ENCODE peak calls at places on chromosomes 2 and 18, in nine cellular contexts. One of them, this sample, is unnamed.

GRCh38 chr18:11245889-11246288 is 96.5 kb upstream of the PIEZO2 start:
- DNase-seq in uterus: no peak
- DNase-seq in transverse colon: no peak
- DNase-seq in IMR-90: no peak
- DNase-seq in CD4-positive, CD25-positive, alpha-beta regulatory T cell: no peak
- DNase-seq in GM23248: peak; percentile 64
- DNase-seq in pancreas: no peak
- DNase-seq in HCT116: no peak
- DNase-seq in mammary epithelial cell: no peak
- DNase-seq in this sample: no peak

GRCh38 chr2:98601532-98602132 is 6.7 kb downstream of the COA5 start:
- DNase-seq in uterus: no peak
- DNase-seq in transverse colon: no peak
- DNase-seq in IMR-90: peak; percentile 47
- DNase-seq in CD4-positive, CD25-positive, alpha-beta regulatory T cell: no peak
- DNase-seq in GM23248: peak; percentile 56
- DNase-seq in pancreas: no peak
- DNase-seq in HCT116: peak; percentile 23
- DNase-seq in mammary epithelial cell: peak; percentile 33
- DNase-seq in this sample: no peak

GRCh38 chr2:134361648-134362047 is 107.8 kb downstream of the MGAT5 start:
- DNase-seq in uterus: no peak
- DNase-seq in transverse colon: no peak
- DNase-seq in IMR-90: no peak
- DNase-seq in CD4-positive, CD25-positive, alpha-beta regulatory T cell: no peak
- DNase-seq in GM23248: no peak
- DNase-seq in pancreas: no peak
- DNase-seq in HCT116: no peak
- DNase-seq in mammary epithelial cell: no peak
- DNase-seq in this sample: no peak

GRCh38 chr2:3135676-3136075 is 241.9 kb downstream of the EIPR1 start:
- DNase-seq in uterus: no peak
- DNase-seq in transverse colon: no peak
- DNase-seq in IMR-90: no peak
- DNase-seq in CD4-positive, CD25-positive, alpha-beta regulatory T cell: no peak
- DNase-seq in GM23248: no peak
- DNase-seq in pancreas: no peak
- DNase-seq in HCT116: no peak
- DNase-seq in mammary epithelial cell: no peak
- DNase-seq in this sample: no peak

GRCh38 chr2:230942920-230943896 is 18.2 kb upstream of the GPR55 start:
- DNase-seq in uterus: no peak
- DNase-seq in transverse colon: peak; percentile 38
- DNase-seq in IMR-90: no peak
- DNase-seq in CD4-positive, CD25-positive, alpha-beta regulatory T cell: no peak
- DNase-seq in GM23248: peak; percentile 27
- DNase-seq in pancreas: no peak
- DNase-seq in HCT116: no peak
- DNase-seq in mammary epithelial cell: no peak
- DNase-seq in this sample: no peak

GRCh38 chr2:73970850-73971471 is 13.7 kb upstream of the TET3 start:
- DNase-seq in uterus: peak; percentile 37
- DNase-seq in transverse colon: peak; percentile 82
- DNase-seq in IMR-90: no peak
- DNase-seq in CD4-positive, CD25-positive, alpha-beta regulatory T cell: peak; percentile 66
- DNase-seq in GM23248: no peak
- DNase-seq in pancreas: peak; percentile 80
- DNase-seq in HCT116: no peak
- DNase-seq in mammary epithelial cell: no peak
- DNase-seq in this sample: no peak

GRCh38 chr2:165793779-165794519 is at the start of gene GALNT3:
- DNase-seq in uterus: peak; percentile 14
- DNase-seq in transverse colon: peak; percentile 94
- DNase-seq in IMR-90: no peak
- DNase-seq in CD4-positive, CD25-positive, alpha-beta regulatory T cell: peak; percentile 35
- DNase-seq in GM23248: peak; percentile 40
- DNase-seq in pancreas: peak; percentile 97
- DNase-seq in HCT116: peak; percentile 64
- DNase-seq in mammary epithelial cell: peak; percentile 93
- DNase-seq in this sample: no peak

GRCh38 chr18:68215931-68216330 is 499.0 kb downstream of the TMX3 start:
- DNase-seq in uterus: no peak
- DNase-seq in transverse colon: no peak
- DNase-seq in IMR-90: peak; percentile 45
- DNase-seq in CD4-positive, CD25-positive, alpha-beta regulatory T cell: no peak
- DNase-seq in GM23248: peak; percentile 89
- DNase-seq in pancreas: no peak
- DNase-seq in HCT116: no peak
- DNase-seq in mammary epithelial cell: peak; percentile 43
- DNase-seq in this sample: no peak

GRCh38 chr2:70087703-70088507 is 628 bp downstream of the PCBP1 start:
- DNase-seq in uterus: peak; percentile 42
- DNase-seq in transverse colon: peak; percentile 62
- DNase-seq in IMR-90: peak; percentile 58
- DNase-seq in CD4-positive, CD25-positive, alpha-beta regulatory T cell: peak; percentile 41
- DNase-seq in GM23248: peak; percentile 83
- DNase-seq in pancreas: peak; percentile 66
- DNase-seq in HCT116: no peak
- DNase-seq in mammary epithelial cell: peak; percentile 65
- DNase-seq in this sample: peak; percentile 35

GRCh38 chr2:75432761-75433361 is 127.9 kb downstream of the EVA1A start:
- DNase-seq in uterus: no peak
- DNase-seq in transverse colon: no peak
- DNase-seq in IMR-90: peak; percentile 5
- DNase-seq in CD4-positive, CD25-positive, alpha-beta regulatory T cell: no peak
- DNase-seq in GM23248: peak; percentile 58
- DNase-seq in pancreas: no peak
- DNase-seq in HCT116: no peak
- DNase-seq in mammary epithelial cell: no peak
- DNase-seq in this sample: no peak

GRCh38 chr2:86764661-86765307 is 25.9 kb downstream of the CD8A start:
- DNase-seq in uterus: no peak
- DNase-seq in transverse colon: no peak
- DNase-seq in IMR-90: peak; percentile 49
- DNase-seq in CD4-positive, CD25-positive, alpha-beta regulatory T cell: peak; percentile 34
- DNase-seq in GM23248: peak; percentile 58
- DNase-seq in pancreas: no peak
- DNase-seq in HCT116: peak; percentile 37
- DNase-seq in mammary epithelial cell: peak; percentile 35
- DNase-seq in this sample: peak; percentile 4

GRCh38 chr18:57533399-57533884 is 53.1 kb downstream of the FECH start:
- DNase-seq in uterus: no peak
- DNase-seq in transverse colon: no peak
- DNase-seq in IMR-90: peak; percentile 3
- DNase-seq in CD4-positive, CD25-positive, alpha-beta regulatory T cell: no peak
- DNase-seq in GM23248: no peak
- DNase-seq in pancreas: no peak
- DNase-seq in HCT116: no peak
- DNase-seq in mammary epithelial cell: no peak
- DNase-seq in this sample: no peak

GRCh38 chr18:55502346-55502710 is 85.7 kb downstream of the TCF4 start:
- DNase-seq in uterus: no peak
- DNase-seq in transverse colon: no peak
- DNase-seq in IMR-90: no peak
- DNase-seq in CD4-positive, CD25-positive, alpha-beta regulatory T cell: no peak
- DNase-seq in GM23248: peak; percentile 51
- DNase-seq in pancreas: no peak
- DNase-seq in HCT116: no peak
- DNase-seq in mammary epithelial cell: no peak
- DNase-seq in this sample: no peak

GRCh38 chr2:148132400-148132799 is 111.5 kb downstream of the MBD5 start:
- DNase-seq in uterus: no peak
- DNase-seq in transverse colon: no peak
- DNase-seq in IMR-90: peak; percentile 78
- DNase-seq in CD4-positive, CD25-positive, alpha-beta regulatory T cell: no peak
- DNase-seq in GM23248: peak; percentile 80
- DNase-seq in pancreas: no peak
- DNase-seq in HCT116: no peak
- DNase-seq in mammary epithelial cell: peak; percentile 65
- DNase-seq in this sample: no peak

GRCh38 chr2:142131016-142131714 is at the start of gene LRP1B:
- DNase-seq in uterus: peak; percentile 10
- DNase-seq in transverse colon: no peak
- DNase-seq in IMR-90: peak; percentile 7
- DNase-seq in CD4-positive, CD25-positive, alpha-beta regulatory T cell: no peak
- DNase-seq in GM23248: peak; percentile 46
- DNase-seq in pancreas: no peak
- DNase-seq in HCT116: no peak
- DNase-seq in mammary epithelial cell: peak; percentile 35
- DNase-seq in this sample: no peak

GRCh38 chr18:62073882-62074281 is 113.0 kb downstream of the PIGN start:
- DNase-seq in uterus: no peak
- DNase-seq in transverse colon: no peak
- DNase-seq in IMR-90: no peak
- DNase-seq in CD4-positive, CD25-positive, alpha-beta regulatory T cell: no peak
- DNase-seq in GM23248: no peak
- DNase-seq in pancreas: no peak
- DNase-seq in HCT116: no peak
- DNase-seq in mammary epithelial cell: no peak
- DNase-seq in this sample: no peak

GRCh38 chr2:444937-445884 is 157.3 kb upstream of the ALKAL2 start:
- DNase-seq in uterus: no peak
- DNase-seq in transverse colon: no peak
- DNase-seq in IMR-90: no peak
- DNase-seq in CD4-positive, CD25-positive, alpha-beta regulatory T cell: peak; percentile 19
- DNase-seq in GM23248: no peak
- DNase-seq in pancreas: no peak
- DNase-seq in HCT116: no peak
- DNase-seq in mammary epithelial cell: no peak
- DNase-seq in this sample: no peak
- H3K9me3 ChIP-seq in uterus: no peaks in the 10 kb centered on the region
- H3K9me3 ChIP-seq in transverse colon: no peaks in the 10 kb centered on the region
- H3K9me3 ChIP-seq in IMR-90: peaks cover 52% of the 10 kb centered on the region
- H3K9me3 ChIP-seq in CD4-positive, CD25-positive, alpha-beta regulatory T cell: no peaks in the 10 kb centered on the region
- H3K9me3 ChIP-seq in GM23248: no peaks in the 10 kb centered on the region
- H3K9me3 ChIP-seq in pancreas: no peaks in the 10 kb centered on the region
- H3K9me3 ChIP-seq in HCT116: no peaks in the 10 kb centered on the region
- H3K9me3 ChIP-seq in mammary epithelial cell: peaks cover 31% of the 10 kb centered on the region
- H3K9me3 ChIP-seq in this sample: peaks cover 2% of the 10 kb centered on the region

GRCh38 chr2:190170673-190171072 is 108.1 kb upstream of the MSTN start:
- DNase-seq in uterus: no peak
- DNase-seq in transverse colon: no peak
- DNase-seq in IMR-90: no peak
- DNase-seq in CD4-positive, CD25-positive, alpha-beta regulatory T cell: no peak
- DNase-seq in GM23248: no peak
- DNase-seq in pancreas: no peak
- DNase-seq in HCT116: no peak
- DNase-seq in mammary epithelial cell: no peak
- DNase-seq in this sample: no peak
- H3K4me3 ChIP-seq in uterus: no peak overlapping the region
- H3K4me3 ChIP-seq in transverse colon: no peak overlapping the region
- H3K4me3 ChIP-seq in IMR-90: no peak overlapping the region
- H3K4me3 ChIP-seq in CD4-positive, CD25-positive, alpha-beta regulatory T cell: no peak overlapping the region
- H3K4me3 ChIP-seq in GM23248: no peak overlapping the region
- H3K4me3 ChIP-seq in pancreas: no peak overlapping the region
- H3K4me3 ChIP-seq in HCT116: no peak overlapping the region
- H3K4me3 ChIP-seq in mammary epithelial cell: no peak overlapping the region
- H3K4me3 ChIP-seq in this sample: no peak overlapping the region

GRCh38 chr2:47265158-47265557 is 110.0 kb upstream of the STPG4 start:
- DNase-seq in uterus: no peak
- DNase-seq in transverse colon: no peak
- DNase-seq in IMR-90: no peak
- DNase-seq in CD4-positive, CD25-positive, alpha-beta regulatory T cell: no peak
- DNase-seq in GM23248: no peak
- DNase-seq in pancreas: no peak
- DNase-seq in HCT116: no peak
- DNase-seq in mammary epithelial cell: no peak
- DNase-seq in this sample: no peak

GRCh38 chr2:47264183-47264582 is 109.1 kb upstream of the STPG4 start:
- DNase-seq in uterus: no peak
- DNase-seq in transverse colon: no peak
- DNase-seq in IMR-90: no peak
- DNase-seq in CD4-positive, CD25-positive, alpha-beta regulatory T cell: no peak
- DNase-seq in GM23248: no peak
- DNase-seq in pancreas: no peak
- DNase-seq in HCT116: no peak
- DNase-seq in mammary epithelial cell: no peak
- DNase-seq in this sample: no peak

GRCh38 chr2:47264686-47265085 is 109.6 kb upstream of the STPG4 start:
- DNase-seq in uterus: no peak
- DNase-seq in transverse colon: no peak
- DNase-seq in IMR-90: no peak
- DNase-seq in CD4-positive, CD25-positive, alpha-beta regulatory T cell: no peak
- DNase-seq in GM23248: no peak
- DNase-seq in pancreas: no peak
- DNase-seq in HCT116: no peak
- DNase-seq in mammary epithelial cell: no peak
- DNase-seq in this sample: no peak

GRCh38 chr2:47266939-47267338 is 111.8 kb upstream of the STPG4 start:
- DNase-seq in uterus: no peak
- DNase-seq in transverse colon: no peak
- DNase-seq in IMR-90: no peak
- DNase-seq in CD4-positive, CD25-positive, alpha-beta regulatory T cell: no peak
- DNase-seq in GM23248: no peak
- DNase-seq in pancreas: no peak
- DNase-seq in HCT116: no peak
- DNase-seq in mammary epithelial cell: no peak
- DNase-seq in this sample: no peak

DNA sequence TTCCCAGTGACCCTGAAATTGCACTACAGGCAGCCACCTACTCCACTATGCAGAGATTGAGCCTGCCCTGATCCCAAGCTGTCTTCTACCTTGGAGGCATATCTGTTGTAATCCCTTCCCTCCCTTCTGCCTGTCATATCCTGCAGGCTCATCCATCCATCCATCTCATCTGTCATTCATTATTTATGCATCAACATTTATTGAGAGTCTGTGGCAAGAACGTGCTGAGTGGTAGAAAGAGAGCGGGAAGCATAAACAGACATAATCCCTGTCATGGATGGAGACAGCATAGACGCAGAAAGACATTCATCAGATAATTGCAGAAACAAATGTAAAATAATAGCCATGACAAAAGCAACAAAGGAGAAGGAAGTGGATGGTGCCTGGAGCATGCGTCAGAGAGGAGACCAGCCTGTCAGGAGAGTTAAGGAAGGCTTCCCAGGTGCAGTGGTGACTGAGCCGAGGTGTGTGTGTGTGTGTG is 110.7 kb upstream of the STPG4 start:
- DNase-seq in uterus: no peak
- DNase-seq in transverse colon: no peak
- DNase-seq in IMR-90: no peak
- DNase-seq in CD4-positive, CD25-positive, alpha-beta regulatory T cell: no peak
- DNase-seq in GM23248: no peak
- DNase-seq in pancreas: no peak
- DNase-seq in HCT116: no peak
- DNase-seq in mammary epithelial cell: no peak
- DNase-seq in this sample: no peak
- H3K4me1 ChIP-seq in uterus: no peaks in the 10 kb centered on the region
- H3K4me1 ChIP-seq in transverse colon: peaks cover 29% of the 10 kb centered on the region
- H3K4me1 ChIP-seq in IMR-90: peaks cover 4% of the 10 kb centered on the region
- H3K4me1 ChIP-seq in CD4-positive, CD25-positive, alpha-beta regulatory T cell: no peaks in the 10 kb centered on the region
- H3K4me1 ChIP-seq in GM23248: peaks cover 11% of the 10 kb centered on the region
- H3K4me1 ChIP-seq in pancreas: no peaks in the 10 kb centered on the region
- H3K4me1 ChIP-seq in HCT116: peaks cover 14% of the 10 kb centered on the region
- H3K4me1 ChIP-seq in mammary epithelial cell: peaks cover 15% of the 10 kb centered on the region
- H3K4me1 ChIP-seq in this sample: peaks cover 11% of the 10 kb centered on the region

DNA sequence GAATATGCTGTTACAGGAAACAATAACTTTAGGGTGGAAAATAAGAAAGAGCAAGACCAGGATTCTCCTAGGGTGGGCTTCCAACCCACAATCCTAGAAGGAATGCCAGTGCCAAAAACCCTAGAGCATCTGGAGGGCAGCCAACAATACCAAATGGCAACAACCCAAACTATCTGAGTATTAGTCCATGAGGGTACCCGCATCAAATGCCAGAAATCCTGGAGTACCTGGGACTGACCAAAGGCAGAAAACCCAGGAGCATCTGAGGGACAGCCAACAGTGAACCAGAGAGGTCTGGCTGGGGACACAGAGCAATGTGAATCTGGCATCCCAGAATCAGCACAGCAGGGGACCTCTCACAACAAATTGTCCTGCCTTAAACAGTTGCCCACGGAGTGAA is 126.3 kb downstream of the SCG2 start:
- DNase-seq in uterus: no peak
- DNase-seq in transverse colon: no peak
- DNase-seq in IMR-90: no peak
- DNase-seq in CD4-positive, CD25-positive, alpha-beta regulatory T cell: no peak
- DNase-seq in GM23248: no peak
- DNase-seq in pancreas: no peak
- DNase-seq in HCT116: no peak
- DNase-seq in mammary epithelial cell: no peak
- DNase-seq in this sample: no peak
- H3K9me3 ChIP-seq in uterus: no peaks in the 10 kb centered on the region
- H3K9me3 ChIP-seq in transverse colon: no peaks in the 10 kb centered on the region
- H3K9me3 ChIP-seq in IMR-90: no peaks in the 10 kb centered on the region
- H3K9me3 ChIP-seq in CD4-positive, CD25-positive, alpha-beta regulatory T cell: no peaks in the 10 kb centered on the region
- H3K9me3 ChIP-seq in GM23248: no peaks in the 10 kb centered on the region
- H3K9me3 ChIP-seq in pancreas: no peaks in the 10 kb centered on the region
- H3K9me3 ChIP-seq in HCT116: no peaks in the 10 kb centered on the region
- H3K9me3 ChIP-seq in mammary epithelial cell: no peaks in the 10 kb centered on the region
- H3K9me3 ChIP-seq in this sample: no peaks in the 10 kb centered on the region

This sample was measured in keratinocyte.